ENCODE peak calls at places on chromosomes 4 and X, in ten cellular contexts. One of them, this sample, is unnamed.

GRCh38 chr4:119517361-119518229 is 111.0 kb downstream of the PDE5A start:
- DNase-seq in CD4-positive, CD25-positive, alpha-beta regulatory T cell: no peak
- DNase-seq in fibroblast of mammary gland: peak; percentile 39
- DNase-seq in cardiac fibroblast: peak; percentile 40
- DNase-seq in skeletal muscle cell: no peak
- DNase-seq in neural progenitor cell: no peak
- DNase-seq in HFF-Myc: no peak
- DNase-seq in coronary artery: no peak
- DNase-seq in Peyer's patch: no peak
- DNase-seq in small intestine: peak; percentile 31
- DNase-seq in this sample: peak; percentile 58

GRCh38 chrX:119502727-119503483 is 34.7 kb downstream of the SLC25A5 start:
- DNase-seq in CD4-positive, CD25-positive, alpha-beta regulatory T cell: peak; percentile 1
- DNase-seq in neural progenitor cell: no peak
- DNase-seq in Peyer's patch: peak; percentile 87
- DNase-seq in skeletal muscle cell: peak; percentile 31
- DNase-seq in small intestine: peak; percentile 92
- DNase-seq in fibroblast of mammary gland: peak; percentile 60
- DNase-seq in cardiac fibroblast: peak; percentile 60
- DNase-seq in HFF-Myc: no peak
- DNase-seq in coronary artery: no peak
- DNase-seq in this sample: peak; percentile 59

GRCh38 chr4:44447563-44448504 is 775 bp downstream of the KCTD8 start:
- DNase-seq in HFF-Myc: no peak
- DNase-seq in neural progenitor cell: peak; percentile 74
- DNase-seq in fibroblast of mammary gland: peak; percentile 2
- DNase-seq in skeletal muscle cell: no peak
- DNase-seq in Peyer's patch: no peak
- DNase-seq in CD4-positive, CD25-positive, alpha-beta regulatory T cell: no peak
- DNase-seq in small intestine: no peak
- DNase-seq in coronary artery: peak; percentile 68
- DNase-seq in cardiac fibroblast: peak; percentile 30
- DNase-seq in this sample: no peak

GRCh38 chr4:71261633-71262121 is 77.1 kb upstream of the SLC4A4 start:
- DNase-seq in small intestine: no peak
- DNase-seq in fibroblast of mammary gland: no peak
- DNase-seq in cardiac fibroblast: no peak
- DNase-seq in neural progenitor cell: no peak
- DNase-seq in coronary artery: no peak
- DNase-seq in CD4-positive, CD25-positive, alpha-beta regulatory T cell: no peak
- DNase-seq in skeletal muscle cell: no peak
- DNase-seq in HFF-Myc: no peak
- DNase-seq in Peyer's patch: no peak
- DNase-seq in this sample: no peak

GRCh38 chr4:7328913-7329638 is 105.7 kb downstream of the PSAPL1 start:
- DNase-seq in fibroblast of mammary gland: peak; percentile 27
- DNase-seq in skeletal muscle cell: peak; percentile 25
- DNase-seq in HFF-Myc: peak; percentile 32
- DNase-seq in coronary artery: no peak
- DNase-seq in neural progenitor cell: no peak
- DNase-seq in Peyer's patch: no peak
- DNase-seq in small intestine: no peak
- DNase-seq in cardiac fibroblast: peak; percentile 19
- DNase-seq in CD4-positive, CD25-positive, alpha-beta regulatory T cell: no peak
- DNase-seq in this sample: peak; percentile 81

GRCh38 chrX:125826080-125826479 is 340.0 kb downstream of the DCAF12L2 start:
- DNase-seq in HFF-Myc: no peak
- DNase-seq in small intestine: no peak
- DNase-seq in fibroblast of mammary gland: no peak
- DNase-seq in coronary artery: no peak
- DNase-seq in CD4-positive, CD25-positive, alpha-beta regulatory T cell: no peak
- DNase-seq in skeletal muscle cell: no peak
- DNase-seq in Peyer's patch: no peak
- DNase-seq in cardiac fibroblast: no peak
- DNase-seq in neural progenitor cell: peak; percentile 1
- DNase-seq in this sample: no peak

GRCh38 chr4:8742546-8742945 is 129.1 kb downstream of the HMX1 start:
- DNase-seq in HFF-Myc: no peak
- DNase-seq in small intestine: no peak
- DNase-seq in cardiac fibroblast: no peak
- DNase-seq in fibroblast of mammary gland: no peak
- DNase-seq in skeletal muscle cell: no peak
- DNase-seq in coronary artery: no peak
- DNase-seq in CD4-positive, CD25-positive, alpha-beta regulatory T cell: no peak
- DNase-seq in neural progenitor cell: no peak
- DNase-seq in Peyer's patch: peak; percentile 10
- DNase-seq in this sample: no peak

GRCh38 chrX:42976729-42977366 is 198.9 kb upstream of the PPP1R2C start:
- DNase-seq in HFF-Myc: no peak
- DNase-seq in small intestine: peak; percentile 46
- DNase-seq in cardiac fibroblast: no peak
- DNase-seq in skeletal muscle cell: no peak
- DNase-seq in fibroblast of mammary gland: no peak
- DNase-seq in CD4-positive, CD25-positive, alpha-beta regulatory T cell: no peak
- DNase-seq in coronary artery: no peak
- DNase-seq in Peyer's patch: no peak
- DNase-seq in neural progenitor cell: no peak
- DNase-seq in this sample: no peak

GRCh38 chr4:164215113-164215741 is 538.7 kb upstream of the SMIM31 start:
- DNase-seq in HFF-Myc: no peak
- DNase-seq in Peyer's patch: no peak
- DNase-seq in skeletal muscle cell: no peak
- DNase-seq in CD4-positive, CD25-positive, alpha-beta regulatory T cell: no peak
- DNase-seq in fibroblast of mammary gland: no peak
- DNase-seq in neural progenitor cell: no peak
- DNase-seq in cardiac fibroblast: no peak
- DNase-seq in coronary artery: no peak
- DNase-seq in small intestine: no peak
- DNase-seq in this sample: no peak

GRCh38 chrX:40209951-40210617 is 112.3 kb upstream of the BCOR start:
- DNase-seq in HFF-Myc: no peak
- DNase-seq in Peyer's patch: no peak
- DNase-seq in CD4-positive, CD25-positive, alpha-beta regulatory T cell: no peak
- DNase-seq in neural progenitor cell: no peak
- DNase-seq in cardiac fibroblast: peak; percentile 36
- DNase-seq in small intestine: no peak
- DNase-seq in coronary artery: no peak
- DNase-seq in skeletal muscle cell: no peak
- DNase-seq in fibroblast of mammary gland: peak; percentile 58
- DNase-seq in this sample: peak; percentile 7

GRCh38 chrX:72526534-72527508 is 45.8 kb downstream of the HDAC8 start:
- DNase-seq in fibroblast of mammary gland: peak; percentile 3
- DNase-seq in cardiac fibroblast: peak; percentile 6
- DNase-seq in neural progenitor cell: no peak
- DNase-seq in coronary artery: no peak
- DNase-seq in HFF-Myc: no peak
- DNase-seq in small intestine: no peak
- DNase-seq in skeletal muscle cell: no peak
- DNase-seq in CD4-positive, CD25-positive, alpha-beta regulatory T cell: no peak
- DNase-seq in Peyer's patch: no peak
- DNase-seq in this sample: peak; percentile 3

DNA sequence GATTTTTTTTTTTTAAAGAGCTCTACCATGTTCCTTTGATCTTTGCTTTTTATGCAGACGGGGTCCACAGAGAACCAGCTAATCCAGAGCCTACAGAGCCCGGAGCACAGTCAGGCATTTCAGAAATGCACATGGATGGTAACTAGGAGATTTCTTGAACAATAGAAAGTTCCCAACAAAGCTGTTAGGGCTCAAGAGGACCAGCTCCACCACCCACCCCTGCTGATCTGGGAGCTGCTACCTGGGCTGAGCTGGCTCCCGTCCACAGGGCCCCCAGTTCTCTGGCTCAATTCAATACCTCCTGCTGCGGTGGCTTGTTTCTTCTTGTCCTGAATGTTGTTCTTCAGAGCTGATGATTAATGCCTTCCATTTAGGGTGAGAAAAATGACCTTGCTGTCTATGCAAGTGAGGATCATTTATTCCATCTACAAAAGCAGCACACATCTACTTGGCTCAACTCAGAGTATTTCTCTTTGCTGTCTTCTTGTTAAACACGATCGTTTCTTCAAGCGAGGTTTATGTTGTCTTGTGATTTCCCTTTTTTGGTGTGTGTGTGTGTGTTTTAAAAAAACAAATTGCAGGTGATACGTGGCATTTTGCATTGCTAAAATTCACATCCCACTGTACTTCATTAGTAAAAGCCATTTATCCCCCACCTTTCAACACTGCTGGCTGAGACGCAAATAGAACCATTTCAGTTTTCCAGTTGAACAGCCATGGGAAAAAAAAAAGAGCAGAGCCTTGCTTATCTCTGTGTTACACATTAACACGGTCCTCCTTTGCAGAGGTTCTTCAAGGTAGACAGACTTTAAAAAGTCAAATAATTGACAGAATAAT is 31.3 kb downstream of the IGFBP7 start:
- DNase-seq in Peyer's patch: no peak
- DNase-seq in HFF-Myc: no peak
- DNase-seq in coronary artery: no peak
- DNase-seq in fibroblast of mammary gland: no peak
- DNase-seq in neural progenitor cell: peak; percentile 70
- DNase-seq in small intestine: no peak
- DNase-seq in cardiac fibroblast: peak; percentile 75
- DNase-seq in skeletal muscle cell: no peak
- DNase-seq in CD4-positive, CD25-positive, alpha-beta regulatory T cell: no peak
- DNase-seq in this sample: no peak
- H3K4me3 ChIP-seq in Peyer's patch: no peak overlapping the region
- H3K4me3 ChIP-seq in HFF-Myc: no peak overlapping the region
- H3K4me3 ChIP-seq in coronary artery: peak overlapping the region; percentile 27
- H3K4me3 ChIP-seq in fibroblast of mammary gland: no peak overlapping the region
- H3K4me3 ChIP-seq in neural progenitor cell: peak overlapping the region; percentile 2
- H3K4me3 ChIP-seq in small intestine: no peak overlapping the region
- H3K4me3 ChIP-seq in cardiac fibroblast: no peak overlapping the region
- H3K4me3 ChIP-seq in skeletal muscle cell: no peak overlapping the region
- H3K4me3 ChIP-seq in CD4-positive, CD25-positive, alpha-beta regulatory T cell: no peak overlapping the region
- H3K4me3 ChIP-seq in this sample: no peak overlapping the region

GRCh38 chrX:69222103-69223090 is 57.1 kb upstream of the PJA1 start:
- DNase-seq in neural progenitor cell: peak; percentile 92
- DNase-seq in HFF-Myc: peak; percentile 17
- DNase-seq in CD4-positive, CD25-positive, alpha-beta regulatory T cell: peak; percentile 46
- DNase-seq in small intestine: peak; percentile 51
- DNase-seq in fibroblast of mammary gland: peak; percentile 63
- DNase-seq in coronary artery: no peak
- DNase-seq in Peyer's patch: peak; percentile 78
- DNase-seq in skeletal muscle cell: peak; percentile 10
- DNase-seq in cardiac fibroblast: peak; percentile 67
- DNase-seq in this sample: peak; percentile 63
- H3K4me3 ChIP-seq in neural progenitor cell: no peak overlapping the region
- H3K4me3 ChIP-seq in HFF-Myc: no peak overlapping the region
- H3K4me3 ChIP-seq in CD4-positive, CD25-positive, alpha-beta regulatory T cell: no peak overlapping the region
- H3K4me3 ChIP-seq in small intestine: no peak overlapping the region
- H3K4me3 ChIP-seq in fibroblast of mammary gland: no peak overlapping the region
- H3K4me3 ChIP-seq in coronary artery: no peak overlapping the region
- H3K4me3 ChIP-seq in Peyer's patch: no peak overlapping the region
- H3K4me3 ChIP-seq in skeletal muscle cell: no peak overlapping the region
- H3K4me3 ChIP-seq in cardiac fibroblast: no peak overlapping the region
- H3K4me3 ChIP-seq in this sample: no peak overlapping the region

GRCh38 chr4:180057891-180058643 is 2185.1 kb upstream of the TENM3 start:
- DNase-seq in Peyer's patch: peak; percentile 46
- DNase-seq in fibroblast of mammary gland: peak; percentile 2
- DNase-seq in coronary artery: no peak
- DNase-seq in small intestine: peak; percentile 9
- DNase-seq in cardiac fibroblast: peak; percentile 14
- DNase-seq in HFF-Myc: no peak
- DNase-seq in neural progenitor cell: peak; percentile 61
- DNase-seq in skeletal muscle cell: no peak
- DNase-seq in CD4-positive, CD25-positive, alpha-beta regulatory T cell: no peak
- DNase-seq in this sample: no peak

GRCh38 chr4:180058731-180059215 is 2184.4 kb upstream of the TENM3 start:
- DNase-seq in coronary artery: no peak
- DNase-seq in HFF-Myc: no peak
- DNase-seq in neural progenitor cell: peak; percentile 76
- DNase-seq in skeletal muscle cell: no peak
- DNase-seq in Peyer's patch: peak; percentile 69
- DNase-seq in fibroblast of mammary gland: peak; percentile 15
- DNase-seq in CD4-positive, CD25-positive, alpha-beta regulatory T cell: no peak
- DNase-seq in small intestine: peak; percentile 64
- DNase-seq in cardiac fibroblast: peak; percentile 31
- DNase-seq in this sample: peak; percentile 12

GRCh38 chr4:180057198-180057821 is 2185.9 kb upstream of the TENM3 start:
- DNase-seq in neural progenitor cell: peak; percentile 39
- DNase-seq in HFF-Myc: no peak
- DNase-seq in coronary artery: no peak
- DNase-seq in Peyer's patch: no peak
- DNase-seq in CD4-positive, CD25-positive, alpha-beta regulatory T cell: no peak
- DNase-seq in small intestine: peak; percentile 13
- DNase-seq in skeletal muscle cell: no peak
- DNase-seq in fibroblast of mammary gland: no peak
- DNase-seq in cardiac fibroblast: peak; percentile 5
- DNase-seq in this sample: no peak

GRCh38 chr4:180060159-180060889 is 2182.9 kb upstream of the TENM3 start:
- DNase-seq in fibroblast of mammary gland: peak; percentile 2
- DNase-seq in Peyer's patch: no peak
- DNase-seq in neural progenitor cell: peak; percentile 39
- DNase-seq in HFF-Myc: no peak
- DNase-seq in coronary artery: no peak
- DNase-seq in skeletal muscle cell: no peak
- DNase-seq in small intestine: peak; percentile 42
- DNase-seq in CD4-positive, CD25-positive, alpha-beta regulatory T cell: no peak
- DNase-seq in cardiac fibroblast: peak; percentile 1
- DNase-seq in this sample: no peak

GRCh38 chr4:180059216-180059881 is 2183.9 kb upstream of the TENM3 start:
- DNase-seq in coronary artery: no peak
- DNase-seq in Peyer's patch: no peak
- DNase-seq in CD4-positive, CD25-positive, alpha-beta regulatory T cell: no peak
- DNase-seq in cardiac fibroblast: peak; percentile 2
- DNase-seq in HFF-Myc: no peak
- DNase-seq in fibroblast of mammary gland: no peak
- DNase-seq in skeletal muscle cell: no peak
- DNase-seq in small intestine: peak; percentile 10
- DNase-seq in neural progenitor cell: peak; percentile 74
- DNase-seq in this sample: no peak
- H3K4me3 ChIP-seq in coronary artery: peak overlapping the region; percentile 69
- H3K4me3 ChIP-seq in Peyer's patch: peak overlapping the region; percentile 35
- H3K4me3 ChIP-seq in CD4-positive, CD25-positive, alpha-beta regulatory T cell: no peak overlapping the region
- H3K4me3 ChIP-seq in cardiac fibroblast: peak overlapping the region; percentile 53
- H3K4me3 ChIP-seq in HFF-Myc: peak overlapping the region; percentile 19
- H3K4me3 ChIP-seq in fibroblast of mammary gland: peak overlapping the region; percentile 25
- H3K4me3 ChIP-seq in skeletal muscle cell: peak overlapping the region; percentile 56
- H3K4me3 ChIP-seq in small intestine: no peak overlapping the region
- H3K4me3 ChIP-seq in neural progenitor cell: peak overlapping the region; percentile 97
- H3K4me3 ChIP-seq in this sample: peak overlapping the region; percentile 45

DNA sequence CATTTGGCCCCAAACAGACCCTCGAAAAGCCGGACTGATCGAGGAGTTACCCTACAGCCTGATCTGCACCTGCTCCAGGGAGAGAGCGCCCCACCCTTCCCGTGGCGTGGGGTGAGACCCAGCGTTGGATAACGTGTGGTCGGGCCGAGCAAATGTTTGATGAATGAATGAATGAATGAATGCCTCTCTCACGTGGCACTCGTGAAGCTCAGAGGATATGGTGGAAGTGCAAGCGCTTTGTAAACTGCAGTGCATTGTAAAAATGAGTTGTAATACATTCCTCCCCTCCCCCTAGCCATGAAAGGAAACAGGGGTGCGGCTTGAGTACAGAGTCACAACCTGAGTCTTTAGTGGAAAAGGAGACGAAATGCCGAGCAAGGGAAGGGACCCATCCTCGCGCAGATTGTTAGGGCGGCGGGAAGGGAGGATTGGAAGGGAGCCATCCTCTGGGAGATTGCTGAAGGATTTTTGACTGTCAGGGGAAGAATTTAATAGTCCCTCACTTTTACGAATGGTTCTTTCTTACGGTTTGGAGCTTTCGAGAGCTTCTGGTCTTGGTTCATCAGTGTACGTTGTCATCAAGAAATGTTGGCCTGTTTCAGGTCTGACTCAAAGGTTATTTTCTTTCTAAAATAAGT is 772 bp upstream of the FBXW7 start:
- DNase-seq in skeletal muscle cell: no peak
- DNase-seq in cardiac fibroblast: peak; percentile 61
- DNase-seq in neural progenitor cell: peak; percentile 56
- DNase-seq in coronary artery: no peak
- DNase-seq in small intestine: peak; percentile 85
- DNase-seq in CD4-positive, CD25-positive, alpha-beta regulatory T cell: no peak
- DNase-seq in Peyer's patch: peak; percentile 84
- DNase-seq in fibroblast of mammary gland: peak; percentile 45
- DNase-seq in HFF-Myc: no peak
- DNase-seq in this sample: peak; percentile 25
- H3K4me3 ChIP-seq in skeletal muscle cell: peak overlapping the region; percentile 98
- H3K4me3 ChIP-seq in cardiac fibroblast: peak overlapping the region; percentile 96
- H3K4me3 ChIP-seq in neural progenitor cell: peak overlapping the region; percentile 95
- H3K4me3 ChIP-seq in coronary artery: peak overlapping the region; percentile 90
- H3K4me3 ChIP-seq in small intestine: peak overlapping the region; percentile 64
- H3K4me3 ChIP-seq in CD4-positive, CD25-positive, alpha-beta regulatory T cell: peak overlapping the region; percentile 98
- H3K4me3 ChIP-seq in Peyer's patch: peak overlapping the region; percentile 93
- H3K4me3 ChIP-seq in fibroblast of mammary gland: peak overlapping the region; percentile 98
- H3K4me3 ChIP-seq in HFF-Myc: peak overlapping the region; percentile 93
- H3K4me3 ChIP-seq in this sample: peak overlapping the region; percentile 99